ENCODE peak calls at places on chromosomes 11 and 22, in six cellular contexts. One of them, this sample, is unnamed.

GRCh38 chr11:5071815-5072214 is 2.4 kb downstream of the OR52E1 start:
- DNase-seq in Right ventricle myocardium superior: no peak
- DNase-seq in neural crest cell: no peak
- DNase-seq in KBM-7: no peak
- DNase-seq in activated CD4-positive, alpha-beta memory T cell treated with anti-CD3 and anti-CD28 coated beads for 36 hours: no peak
- DNase-seq in AG20443: peak
- DNase-seq in this sample: no peak

GRCh38 chr11:65648997-65649491 is 11.1 kb downstream of the SIPA1 start:
- DNase-seq in Right ventricle myocardium superior: no peak
- DNase-seq in neural crest cell: no peak
- DNase-seq in KBM-7: no peak
- DNase-seq in activated CD4-positive, alpha-beta memory T cell treated with anti-CD3 and anti-CD28 coated beads for 36 hours: no peak
- DNase-seq in AG20443: no peak
- DNase-seq in this sample: no peak

GRCh38 chr11:109902764-109903436 is 190.3 kb upstream of the ZC3H12C start:
- DNase-seq in Right ventricle myocardium superior: no peak
- DNase-seq in neural crest cell: no peak
- DNase-seq in KBM-7: no peak
- DNase-seq in activated CD4-positive, alpha-beta memory T cell treated with anti-CD3 and anti-CD28 coated beads for 36 hours: no peak
- DNase-seq in AG20443: no peak
- DNase-seq in this sample: no peak

GRCh38 chr11:117443269-117444186 is 115.9 kb downstream of the CEP164 start:
- DNase-seq in Right ventricle myocardium superior: peak
- DNase-seq in neural crest cell: peak
- DNase-seq in KBM-7: peak
- DNase-seq in activated CD4-positive, alpha-beta memory T cell treated with anti-CD3 and anti-CD28 coated beads for 36 hours: peak
- DNase-seq in AG20443: peak
- DNase-seq in this sample: peak

GRCh38 chr11:94787798-94788197 is 19.6 kb downstream of the AMOTL1 start:
- DNase-seq in Right ventricle myocardium superior: no peak
- DNase-seq in neural crest cell: no peak
- DNase-seq in KBM-7: no peak
- DNase-seq in activated CD4-positive, alpha-beta memory T cell treated with anti-CD3 and anti-CD28 coated beads for 36 hours: no peak
- DNase-seq in AG20443: no peak
- DNase-seq in this sample: no peak

GRCh38 chr22:23762866-23763578 is at the start of gene C22orf15:
- DNase-seq in Right ventricle myocardium superior: peak
- DNase-seq in neural crest cell: no peak
- DNase-seq in KBM-7: peak
- DNase-seq in activated CD4-positive, alpha-beta memory T cell treated with anti-CD3 and anti-CD28 coated beads for 36 hours: peak
- DNase-seq in AG20443: peak
- DNase-seq in this sample: no peak

GRCh38 chr11:114989536-114989935 is 311.2 kb downstream of the NXPE2 start:
- DNase-seq in Right ventricle myocardium superior: no peak
- DNase-seq in neural crest cell: no peak
- DNase-seq in KBM-7: no peak
- DNase-seq in activated CD4-positive, alpha-beta memory T cell treated with anti-CD3 and anti-CD28 coated beads for 36 hours: no peak
- DNase-seq in AG20443: no peak
- DNase-seq in this sample: no peak

GRCh38 chr11:77547863-77548551 is 41.7 kb upstream of the AQP11 start:
- DNase-seq in Right ventricle myocardium superior: no peak
- DNase-seq in neural crest cell: peak
- DNase-seq in KBM-7: peak
- DNase-seq in activated CD4-positive, alpha-beta memory T cell treated with anti-CD3 and anti-CD28 coated beads for 36 hours: peak
- DNase-seq in AG20443: peak
- DNase-seq in this sample: peak

GRCh38 chr11:87030458-87031054 is 7.2 kb upstream of the TMEM135 start:
- DNase-seq in Right ventricle myocardium superior: no peak
- DNase-seq in neural crest cell: no peak
- DNase-seq in KBM-7: peak
- DNase-seq in activated CD4-positive, alpha-beta memory T cell treated with anti-CD3 and anti-CD28 coated beads for 36 hours: no peak
- DNase-seq in AG20443: no peak
- DNase-seq in this sample: no peak

GRCh38 chr22:34866501-34867171 is 199.3 kb upstream of the ISX start:
- DNase-seq in Right ventricle myocardium superior: no peak
- DNase-seq in neural crest cell: no peak
- DNase-seq in KBM-7: no peak
- DNase-seq in activated CD4-positive, alpha-beta memory T cell treated with anti-CD3 and anti-CD28 coated beads for 36 hours: no peak
- DNase-seq in AG20443: peak
- DNase-seq in this sample: no peak

GRCh38 chr22:30810105-30810504 is 115.4 kb downstream of the OSBP2 start:
- DNase-seq in Right ventricle myocardium superior: no peak
- DNase-seq in neural crest cell: no peak
- DNase-seq in KBM-7: no peak
- DNase-seq in activated CD4-positive, alpha-beta memory T cell treated with anti-CD3 and anti-CD28 coated beads for 36 hours: peak
- DNase-seq in AG20443: no peak
- DNase-seq in this sample: no peak

GRCh38 chr11:15988693-15989231 is 367.6 kb downstream of the SOX6 start:
- DNase-seq in Right ventricle myocardium superior: peak
- DNase-seq in neural crest cell: peak
- DNase-seq in KBM-7: no peak
- DNase-seq in activated CD4-positive, alpha-beta memory T cell treated with anti-CD3 and anti-CD28 coated beads for 36 hours: no peak
- DNase-seq in AG20443: no peak
- DNase-seq in this sample: no peak

GRCh38 chr11:1087961-1088926 is 13.6 kb downstream of the MUC2 start:
- DNase-seq in Right ventricle myocardium superior: peak
- DNase-seq in neural crest cell: no peak
- DNase-seq in KBM-7: no peak
- DNase-seq in activated CD4-positive, alpha-beta memory T cell treated with anti-CD3 and anti-CD28 coated beads for 36 hours: no peak
- DNase-seq in AG20443: no peak
- DNase-seq in this sample: no peak

GRCh38 chr11:1293619-1294015 is 15.8 kb downstream of the TOLLIP start:
- DNase-seq in Right ventricle myocardium superior: no peak
- DNase-seq in neural crest cell: no peak
- DNase-seq in KBM-7: peak
- DNase-seq in activated CD4-positive, alpha-beta memory T cell treated with anti-CD3 and anti-CD28 coated beads for 36 hours: peak
- DNase-seq in AG20443: no peak
- DNase-seq in this sample: no peak

GRCh38 chr22:39327995-39328754 is 8.8 kb upstream of the RPL3 start:
- DNase-seq in Right ventricle myocardium superior: no peak
- DNase-seq in neural crest cell: no peak
- DNase-seq in KBM-7: no peak
- DNase-seq in activated CD4-positive, alpha-beta memory T cell treated with anti-CD3 and anti-CD28 coated beads for 36 hours: no peak
- DNase-seq in AG20443: peak
- DNase-seq in this sample: no peak

GRCh38 chr22:39174498-39175120 is 22.1 kb upstream of the CBX7 start:
- DNase-seq in Right ventricle myocardium superior: peak
- DNase-seq in neural crest cell: peak
- DNase-seq in KBM-7: peak
- DNase-seq in activated CD4-positive, alpha-beta memory T cell treated with anti-CD3 and anti-CD28 coated beads for 36 hours: peak
- DNase-seq in AG20443: peak
- DNase-seq in this sample: peak

GRCh38 chr22:35631597-35631996 is 14.5 kb upstream of the MB start:
- DNase-seq in Right ventricle myocardium superior: no peak
- DNase-seq in neural crest cell: peak
- DNase-seq in KBM-7: peak
- DNase-seq in activated CD4-positive, alpha-beta memory T cell treated with anti-CD3 and anti-CD28 coated beads for 36 hours: peak
- DNase-seq in AG20443: no peak
- DNase-seq in this sample: peak

GRCh38 chr11:9754041-9754471 is 90.2 kb downstream of the SWAP70 start:
- DNase-seq in Right ventricle myocardium superior: no peak
- DNase-seq in neural crest cell: no peak
- DNase-seq in KBM-7: no peak
- DNase-seq in activated CD4-positive, alpha-beta memory T cell treated with anti-CD3 and anti-CD28 coated beads for 36 hours: no peak
- DNase-seq in AG20443: peak
- DNase-seq in this sample: no peak

GRCh38 chr11:103798029-103798428 is 238.4 kb upstream of the DDI1 start:
- DNase-seq in Right ventricle myocardium superior: no peak
- DNase-seq in neural crest cell: no peak
- DNase-seq in KBM-7: no peak
- DNase-seq in activated CD4-positive, alpha-beta memory T cell treated with anti-CD3 and anti-CD28 coated beads for 36 hours: no peak
- DNase-seq in AG20443: peak
- DNase-seq in this sample: no peak

GRCh38 chr11:130118165-130118564 is 41.4 kb upstream of the ST14 start:
- DNase-seq in Right ventricle myocardium superior: no peak
- DNase-seq in neural crest cell: no peak
- DNase-seq in KBM-7: no peak
- DNase-seq in activated CD4-positive, alpha-beta memory T cell treated with anti-CD3 and anti-CD28 coated beads for 36 hours: no peak
- DNase-seq in AG20443: no peak
- DNase-seq in this sample: no peak

This sample was measured in colonic mucosa.